ENCODE peak calls at places on chromosomes 7 and 10, in four cellular contexts. U is breast epithelium, E is lower leg skin, F is adrenal gland. Y is an unnamed sample.

GRCh38 chr7:13551503-13551902 is 438.0 kb downstream of the ETV1 start:
- DNase-seq in U (no peak), E (no peak), F (no peak), Y (no peak)

GRCh38 chr7:92830532-92831110 is 5.8 kb downstream of the CDK6 start:
- DNase-seq in U (no peak), E (no peak), F (no peak), Y (no peak)

GRCh38 chr10:72122221-72122620 is 33.9 kb upstream of the SPOCK2 start:
- DNase-seq in U (no peak), E (no peak), F (no peak), Y (no peak)

GRCh38 chr10:107409517-107409916 is 245.0 kb upstream of the SORCS1 start:
- DNase-seq in U (no peak), E (no peak), F (no peak), Y (no peak)

GRCh38 chr10:373015-373414 is 237.8 kb downstream of the ZMYND11 start:
- DNase-seq in U (no peak), E (no peak), F (no peak), Y (no peak)

GRCh38 chr10:68471063-68471585 is 649 bp downstream of the DNA2 start:
- DNase-seq in U (no peak), E (no peak), F (no peak), Y (no peak)

GRCh38 chr7:106279425-106280182 is 5.2 kb downstream of the NAMPT start:
- DNase-seq in U (no peak), E (no peak), F (no peak), Y (no peak)

GRCh38 chr10:71191459-71192113 is 20.8 kb upstream of the UNC5B start:
- DNase-seq in U (no peak), E (no peak), F (no peak), Y (no peak)

GRCh38 chr10:104931723-104932122 is 290.6 kb downstream of the SORCS3 start:
- DNase-seq in U (no peak), E (no peak), F (no peak), Y (no peak)

GRCh38 chr10:63010203-63010602 is 122.9 kb upstream of the NRBF2 start:
- DNase-seq in U (no peak), E (no peak), F (no peak), Y (no peak)

GRCh38 chr10:93718937-93719725 is 16.7 kb upstream of the FRA10AC1 start:
- DNase-seq in U (no peak), E (no peak), F (no peak), Y (no peak)

GRCh38 chr7:15643000-15643705 is 43.3 kb downstream of the MEOX2 start:
- DNase-seq in U (no peak), E (no peak), F (no peak), Y (no peak)

GRCh38 chr10:58590152-58590551 is 77.5 kb downstream of the BICC1 start:
- DNase-seq in U (no peak), E (no peak), F (peak; percentile 73), Y (no peak)

GRCh38 chr10:131017566-131018285 is 293.8 kb downstream of the TCERG1L start:
- DNase-seq in U (peak; percentile 22), E (no peak), F (no peak), Y (no peak)

GRCh38 chr10:55274367-55274766 is 473.3 kb upstream of the PCDH15 start:
- DNase-seq in U (no peak), E (no peak), F (no peak), Y (no peak)

GRCh38 chr7:90660819-90661218 is 64.7 kb downstream of the CDK14 start:
- DNase-seq in U (no peak), E (no peak), F (no peak), Y (no peak)

GRCh38 chr7:49400891-49401550 is 372.4 kb upstream of the VWC2 start:
- DNase-seq in U (no peak), E (no peak), F (no peak), Y (no peak)

GRCh38 chr10:119596537-119597404 is at the start of gene TIAL1:
- DNase-seq in U (peak; percentile 96), E (peak; percentile 99), F (peak; percentile 98), Y (peak; percentile 96)

GRCh38 chr7:100477871-100478248 is 1.2 kb downstream of the TSC22D4 start:
- DNase-seq in U (no peak), E (no peak), F (no peak), Y (no peak)

GRCh38 chr10:116772901-116773300 is 30.5 kb upstream of the HSPA12A start:
- DNase-seq in U (no peak), E (no peak), F (no peak), Y (no peak)

GRCh38 chr7:39069886-39070881 is 92.5 kb downstream of the POU6F2 start:
- DNase-seq in U (no peak), E (no peak), F (no peak), Y (no peak)

GRCh38 chr10:80472234-80473095 is 18.4 kb downstream of the TSPAN14 start:
- DNase-seq in U (no peak), E (no peak), F (no peak), Y (no peak)

GRCh38 chr10:16258476-16259040 is 178.3 kb upstream of the PTER start:
- DNase-seq in U (no peak), E (no peak), F (no peak), Y (no peak)

GRCh38 chr10:120477006-120477722 is 20.1 kb downstream of the PLPP4 start:
- DNase-seq in U (no peak), E (no peak), F (no peak), Y (no peak)

GRCh38 chr7:79312022-79312421 is 141.4 kb downstream of the MAGI2 start:
- DNase-seq in U (no peak), E (no peak), F (no peak), Y (no peak)

GRCh38 chr10:68561804-68562649 is 1.9 kb downstream of the TET1 start:
- DNase-seq in U (no peak), E (no peak), F (no peak), Y (no peak)

GRCh38 chr10:98432330-98432729 is 14.4 kb downstream of the HPS1 start:
- DNase-seq in U (no peak), E (no peak), F (no peak), Y (no peak)

GRCh38 chr10:119706521-119707278 is 19.1 kb upstream of the INPP5F start:
- DNase-seq in U (no peak), E (no peak), F (no peak), Y (no peak)

GRCh38 chr10:6920072-6921019 is 340.3 kb upstream of the PRKCQ start:
- DNase-seq in U (peak; percentile 73), E (peak; percentile 33), F (peak; percentile 70), Y (peak; percentile 49)

GRCh38 chr7:33186187-33186586 is 56.8 kb downstream of the BBS9 start:
- DNase-seq in U (no peak), E (no peak), F (no peak), Y (no peak)

DNA sequence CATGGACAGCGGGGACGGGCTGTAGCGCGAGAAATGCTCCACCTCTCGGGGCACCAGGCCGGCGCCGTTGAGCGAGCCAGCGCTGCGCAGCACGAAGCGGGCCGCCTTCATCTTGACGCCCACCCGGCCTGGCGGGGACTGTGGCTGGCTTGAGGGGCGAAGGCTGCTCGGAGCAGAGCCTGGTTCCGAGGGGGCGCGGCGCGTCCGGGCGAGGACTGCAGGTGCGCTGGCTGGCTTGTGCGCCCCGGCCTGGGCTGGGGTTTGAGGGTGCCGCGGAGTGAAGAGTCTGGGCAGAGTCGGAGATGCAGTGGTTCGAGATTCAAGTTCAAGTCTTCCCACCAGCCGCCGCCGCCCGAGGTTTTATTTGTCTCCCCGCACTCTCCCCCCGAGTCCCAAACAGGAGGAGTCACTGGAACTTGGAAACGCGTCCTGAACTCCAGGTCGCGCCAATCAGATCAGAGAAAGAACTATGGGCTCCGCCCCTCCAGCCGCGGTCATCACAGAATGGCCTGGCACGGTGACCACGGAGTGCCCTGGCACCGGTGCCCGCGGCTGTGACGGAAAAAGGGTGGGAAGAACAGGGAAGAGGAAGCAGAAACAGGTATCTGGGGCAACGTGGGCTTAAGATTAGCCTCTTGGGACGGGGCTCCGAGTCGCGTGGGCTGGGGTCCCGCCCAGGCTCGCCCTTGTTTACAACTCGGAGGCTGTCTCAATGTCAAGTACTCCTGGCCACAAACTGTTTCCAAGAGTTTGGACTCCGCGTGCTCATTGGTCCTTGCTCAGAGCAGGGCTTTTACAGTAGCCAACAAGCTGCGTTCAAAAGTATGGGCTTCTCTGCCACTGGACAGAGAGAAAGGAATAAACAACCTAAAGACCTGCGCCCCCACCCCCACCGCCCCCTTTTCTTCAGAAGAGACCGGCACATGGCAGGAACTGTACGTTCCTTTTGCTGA is at the start of gene PDK4:
- DNase-seq in U (peak; percentile 97), E (peak; percentile 97), F (peak; percentile 98), Y (peak; percentile 98)
- TF ChIP-seq POLR2A in U (peak; percentile 79), E (peak; percentile 88), F (peak; percentile 96), Y (peak; percentile 98)

GRCh38 chr10:4849042-4849402 is 23.0 kb downstream of the AKR1E2 start:
- DNase-seq in U (no peak), E (no peak), F (no peak), Y (no peak)

GRCh38 chr10:4850400-4850799 is 24.4 kb downstream of the AKR1E2 start:
- DNase-seq in U (no peak), E (no peak), F (no peak), Y (no peak)

GRCh38 chr10:4847580-4848020 is 21.6 kb downstream of the AKR1E2 start:
- DNase-seq in U (no peak), E (no peak), F (no peak), Y (no peak)

GRCh38 chr10:4849555-4850242 is 23.7 kb downstream of the AKR1E2 start:
- DNase-seq in U (peak; percentile 91), E (peak; percentile 91), F (peak; percentile 92), Y (peak; percentile 95)

GRCh38 chr10:4848341-4849041 is 22.5 kb downstream of the AKR1E2 start:
- DNase-seq in U (no peak), E (no peak), F (no peak), Y (no peak)
- TF ChIP-seq POLR2A in U (no peak), E (no peak), F (no peak), Y (no peak)

GRCh38 chr10:31929986-31930675 is 1.5 kb upstream of the ARHGAP12 start:
- DNase-seq in U (no peak), E (no peak), F (no peak), Y (no peak)

GRCh38 chr10:31927597-31928530 is 767 bp downstream of the ARHGAP12 start:
- DNase-seq in U (no peak), E (peak; percentile 37), F (peak; percentile 60), Y (peak; percentile 42)

GRCh38 chr10:31926765-31927596 is 1.6 kb downstream of the ARHGAP12 start:
- DNase-seq in U (no peak), E (no peak), F (no peak), Y (no peak)

GRCh38 chr10:31929260-31929985 is 792 bp upstream of the ARHGAP12 start:
- DNase-seq in U (peak; percentile 58), E (peak; percentile 69), F (peak; percentile 64), Y (peak; percentile 64)

GRCh38 chr10:31928531-31929259 is at the start of gene ARHGAP12:
- DNase-seq in U (peak; percentile 92), E (peak; percentile 91), F (peak; percentile 88), Y (peak; percentile 91)
- TF ChIP-seq POLR2A in U (peak; percentile 51), E (peak; percentile 38), F (peak; percentile 98), Y (peak; percentile 96)

DNA sequence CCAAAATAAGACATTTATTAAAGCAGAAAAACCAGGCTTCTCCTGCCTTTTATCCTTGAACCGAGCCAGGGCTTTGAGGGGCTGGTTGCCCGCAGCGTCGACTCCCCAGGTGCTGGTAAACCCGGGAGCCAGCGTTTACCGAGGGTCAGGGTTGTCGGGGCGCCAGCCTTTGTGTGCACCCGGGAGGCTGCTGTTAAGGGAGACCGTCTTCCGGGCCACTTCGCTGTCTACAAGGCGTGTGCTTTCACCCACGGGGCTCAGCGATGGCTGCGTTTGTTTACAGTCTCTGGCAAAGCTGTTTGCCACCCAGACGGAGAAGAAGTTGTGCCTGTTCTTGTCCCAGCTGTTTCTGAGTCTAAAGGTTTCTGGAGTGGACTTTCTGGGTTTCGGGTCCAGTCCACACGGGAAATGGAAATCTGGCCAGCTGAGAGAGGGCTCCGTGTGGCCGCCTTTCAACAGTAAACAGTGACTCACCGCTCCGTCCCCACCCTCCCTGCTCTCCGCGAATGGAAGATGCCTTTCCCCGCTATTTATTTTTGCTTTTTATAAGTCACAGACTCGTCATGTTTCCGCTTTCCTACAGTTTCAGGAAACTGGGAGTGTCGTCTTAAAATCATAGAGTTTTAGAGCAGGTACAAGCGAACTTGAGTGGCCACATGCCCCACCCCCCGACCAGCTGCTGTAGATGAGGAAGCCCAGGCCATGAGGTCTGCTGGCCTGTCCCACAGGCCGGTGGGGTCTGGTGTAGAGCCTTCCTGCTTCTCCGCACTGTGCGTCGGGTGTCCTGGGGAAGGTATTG is 2.2 kb downstream of the MAFK start:
- DNase-seq in U (peak; percentile 83), E (peak; percentile 89), F (peak; percentile 91), Y (peak; percentile 84)
- TF ChIP-seq POLR2A in U (peak; percentile 56), E (no peak), F (peak; percentile 86), Y (peak; percentile 67)